ENCODE peak calls at places on chromosomes 11 and 22, in six cellular contexts. One of them, this sample, is unnamed.

GRCh38 chr11:23079382-23079813 is 219.1 kb upstream of the CCDC179 start:
- DNase-seq in stimulated activated CD4-positive, alpha-beta T cell treated with anti-CD3 and anti-CD28 coated beads, TNF-alpha, amount 100 ng/mL, for 48 hours: no peak
- DNase-seq in H9: no peak
- DNase-seq in foreskin melanocyte: peak; percentile 44
- DNase-seq in AG09309: no peak
- DNase-seq in HS-27A: peak; percentile 20
- DNase-seq in this sample: peak; percentile 26

GRCh38 chr11:62062223-62062861 is 61.5 kb upstream of the INCENP start:
- DNase-seq in H9: no peak
- DNase-seq in AG09309: no peak
- DNase-seq in HS-27A: no peak
- DNase-seq in foreskin melanocyte: no peak
- DNase-seq in stimulated activated CD4-positive, alpha-beta T cell treated with anti-CD3 and anti-CD28 coated beads, TNF-alpha, amount 100 ng/mL, for 48 hours: no peak
- DNase-seq in this sample: no peak

GRCh38 chr22:31044262-31044861 is 36.8 kb upstream of the SMTN start:
- DNase-seq in AG09309: no peak
- DNase-seq in foreskin melanocyte: no peak
- DNase-seq in HS-27A: no peak
- DNase-seq in stimulated activated CD4-positive, alpha-beta T cell treated with anti-CD3 and anti-CD28 coated beads, TNF-alpha, amount 100 ng/mL, for 48 hours: no peak
- DNase-seq in H9: peak; percentile 34
- DNase-seq in this sample: peak; percentile 37

GRCh38 chr22:39242809-39243442 is 1.9 kb downstream of the PDGFB start:
- DNase-seq in H9: peak; percentile 67
- DNase-seq in AG09309: no peak
- DNase-seq in stimulated activated CD4-positive, alpha-beta T cell treated with anti-CD3 and anti-CD28 coated beads, TNF-alpha, amount 100 ng/mL, for 48 hours: no peak
- DNase-seq in foreskin melanocyte: no peak
- DNase-seq in HS-27A: no peak
- DNase-seq in this sample: peak; percentile 73

GRCh38 chr11:66701432-66702240 is 23.9 kb upstream of the RBM4B start:
- DNase-seq in AG09309: no peak
- DNase-seq in H9: no peak
- DNase-seq in stimulated activated CD4-positive, alpha-beta T cell treated with anti-CD3 and anti-CD28 coated beads, TNF-alpha, amount 100 ng/mL, for 48 hours: no peak
- DNase-seq in foreskin melanocyte: no peak
- DNase-seq in HS-27A: no peak
- DNase-seq in this sample: no peak

GRCh38 chr11:5197538-5197937 is 2.9 kb downstream of the OR51V1 start:
- DNase-seq in H9: no peak
- DNase-seq in HS-27A: no peak
- DNase-seq in stimulated activated CD4-positive, alpha-beta T cell treated with anti-CD3 and anti-CD28 coated beads, TNF-alpha, amount 100 ng/mL, for 48 hours: no peak
- DNase-seq in foreskin melanocyte: no peak
- DNase-seq in AG09309: no peak
- DNase-seq in this sample: no peak

GRCh38 chr11:33944345-33944692 is 52.4 kb upstream of the LMO2 start:
- DNase-seq in H9: no peak
- DNase-seq in stimulated activated CD4-positive, alpha-beta T cell treated with anti-CD3 and anti-CD28 coated beads, TNF-alpha, amount 100 ng/mL, for 48 hours: no peak
- DNase-seq in foreskin melanocyte: no peak
- DNase-seq in AG09309: no peak
- DNase-seq in HS-27A: no peak
- DNase-seq in this sample: no peak

GRCh38 chr11:34907934-34908593 is 8.1 kb downstream of the APIP start:
- DNase-seq in foreskin melanocyte: no peak
- DNase-seq in AG09309: no peak
- DNase-seq in H9: no peak
- DNase-seq in HS-27A: no peak
- DNase-seq in stimulated activated CD4-positive, alpha-beta T cell treated with anti-CD3 and anti-CD28 coated beads, TNF-alpha, amount 100 ng/mL, for 48 hours: no peak
- DNase-seq in this sample: peak; percentile 35

GRCh38 chr11:3103076-3103475 is 45.9 kb upstream of the CARS1 start:
- DNase-seq in stimulated activated CD4-positive, alpha-beta T cell treated with anti-CD3 and anti-CD28 coated beads, TNF-alpha, amount 100 ng/mL, for 48 hours: no peak
- DNase-seq in AG09309: no peak
- DNase-seq in foreskin melanocyte: no peak
- DNase-seq in H9: no peak
- DNase-seq in HS-27A: no peak
- DNase-seq in this sample: no peak

GRCh38 chr11:44381261-44381660 is 71.3 kb upstream of the ALX4 start:
- DNase-seq in foreskin melanocyte: no peak
- DNase-seq in AG09309: no peak
- DNase-seq in H9: no peak
- DNase-seq in HS-27A: no peak
- DNase-seq in stimulated activated CD4-positive, alpha-beta T cell treated with anti-CD3 and anti-CD28 coated beads, TNF-alpha, amount 100 ng/mL, for 48 hours: no peak
- DNase-seq in this sample: no peak

GRCh38 chr22:20430101-20430640 is 7.5 kb downstream of the SCARF2 start:
- DNase-seq in AG09309: no peak
- DNase-seq in stimulated activated CD4-positive, alpha-beta T cell treated with anti-CD3 and anti-CD28 coated beads, TNF-alpha, amount 100 ng/mL, for 48 hours: no peak
- DNase-seq in H9: peak; percentile 29
- DNase-seq in foreskin melanocyte: no peak
- DNase-seq in HS-27A: no peak
- DNase-seq in this sample: peak; percentile 37

GRCh38 chr11:59172345-59173079 is 580 bp downstream of the DTX4 start:
- DNase-seq in HS-27A: no peak
- DNase-seq in AG09309: no peak
- DNase-seq in foreskin melanocyte: no peak
- DNase-seq in stimulated activated CD4-positive, alpha-beta T cell treated with anti-CD3 and anti-CD28 coated beads, TNF-alpha, amount 100 ng/mL, for 48 hours: no peak
- DNase-seq in H9: peak; percentile 66
- DNase-seq in this sample: peak; percentile 46

GRCh38 chr11:1860108-1860507 is 7.2 kb downstream of the LSP1 start:
- DNase-seq in stimulated activated CD4-positive, alpha-beta T cell treated with anti-CD3 and anti-CD28 coated beads, TNF-alpha, amount 100 ng/mL, for 48 hours: no peak
- DNase-seq in H9: no peak
- DNase-seq in AG09309: no peak
- DNase-seq in HS-27A: no peak
- DNase-seq in foreskin melanocyte: no peak
- DNase-seq in this sample: no peak

GRCh38 chr22:19814428-19814827 is 40.2 kb downstream of the GNB1L start:
- DNase-seq in AG09309: no peak
- DNase-seq in HS-27A: no peak
- DNase-seq in H9: no peak
- DNase-seq in stimulated activated CD4-positive, alpha-beta T cell treated with anti-CD3 and anti-CD28 coated beads, TNF-alpha, amount 100 ng/mL, for 48 hours: no peak
- DNase-seq in foreskin melanocyte: no peak
- DNase-seq in this sample: no peak

GRCh38 chr11:16000065-16000464 is 356.3 kb downstream of the SOX6 start:
- DNase-seq in H9: no peak
- DNase-seq in HS-27A: no peak
- DNase-seq in stimulated activated CD4-positive, alpha-beta T cell treated with anti-CD3 and anti-CD28 coated beads, TNF-alpha, amount 100 ng/mL, for 48 hours: no peak
- DNase-seq in foreskin melanocyte: no peak
- DNase-seq in AG09309: peak; percentile 16
- DNase-seq in this sample: no peak

GRCh38 chr11:6855971-6856542 is 6.8 kb upstream of the OR10A2 start:
- DNase-seq in HS-27A: peak; percentile 27
- DNase-seq in AG09309: peak; percentile 25
- DNase-seq in H9: no peak
- DNase-seq in foreskin melanocyte: no peak
- DNase-seq in stimulated activated CD4-positive, alpha-beta T cell treated with anti-CD3 and anti-CD28 coated beads, TNF-alpha, amount 100 ng/mL, for 48 hours: no peak
- DNase-seq in this sample: no peak

GRCh38 chr11:17145972-17146371 is 61.8 kb downstream of the PIK3C2A start:
- DNase-seq in HS-27A: no peak
- DNase-seq in H9: no peak
- DNase-seq in foreskin melanocyte: peak; percentile 43
- DNase-seq in stimulated activated CD4-positive, alpha-beta T cell treated with anti-CD3 and anti-CD28 coated beads, TNF-alpha, amount 100 ng/mL, for 48 hours: no peak
- DNase-seq in AG09309: no peak
- DNase-seq in this sample: no peak

GRCh38 chr11:116334596-116334995 is 438.2 kb downstream of the BUD13 start:
- DNase-seq in H9: peak; percentile 4
- DNase-seq in AG09309: no peak
- DNase-seq in foreskin melanocyte: no peak
- DNase-seq in stimulated activated CD4-positive, alpha-beta T cell treated with anti-CD3 and anti-CD28 coated beads, TNF-alpha, amount 100 ng/mL, for 48 hours: no peak
- DNase-seq in HS-27A: no peak
- DNase-seq in this sample: peak; percentile 18

GRCh38 chr22:46073683-46074504 is 76.4 kb upstream of the PPARA start:
- DNase-seq in AG09309: no peak
- DNase-seq in H9: no peak
- DNase-seq in foreskin melanocyte: no peak
- DNase-seq in HS-27A: peak; percentile 22
- DNase-seq in stimulated activated CD4-positive, alpha-beta T cell treated with anti-CD3 and anti-CD28 coated beads, TNF-alpha, amount 100 ng/mL, for 48 hours: no peak
- DNase-seq in this sample: peak; percentile 71

GRCh38 chr11:130478881-130479280 is 30.4 kb downstream of the ADAMTS15 start:
- DNase-seq in HS-27A: no peak
- DNase-seq in foreskin melanocyte: no peak
- DNase-seq in H9: no peak
- DNase-seq in AG09309: no peak
- DNase-seq in stimulated activated CD4-positive, alpha-beta T cell treated with anti-CD3 and anti-CD28 coated beads, TNF-alpha, amount 100 ng/mL, for 48 hours: no peak
- DNase-seq in this sample: no peak

GRCh38 chr11:41309111-41309522 is 150.3 kb downstream of the LRRC4C start:
- DNase-seq in stimulated activated CD4-positive, alpha-beta T cell treated with anti-CD3 and anti-CD28 coated beads, TNF-alpha, amount 100 ng/mL, for 48 hours: no peak
- DNase-seq in H9: no peak
- DNase-seq in AG09309: no peak
- DNase-seq in HS-27A: no peak
- DNase-seq in foreskin melanocyte: no peak
- DNase-seq in this sample: no peak

GRCh38 chr11:110486176-110486575 is 56.4 kb downstream of the FDX1 start:
- DNase-seq in H9: no peak
- DNase-seq in foreskin melanocyte: no peak
- DNase-seq in AG09309: no peak
- DNase-seq in HS-27A: no peak
- DNase-seq in stimulated activated CD4-positive, alpha-beta T cell treated with anti-CD3 and anti-CD28 coated beads, TNF-alpha, amount 100 ng/mL, for 48 hours: no peak
- DNase-seq in this sample: no peak

GRCh38 chr22:32042924-32043323 is at the start of gene SLC5A1:
- DNase-seq in HS-27A: no peak
- DNase-seq in foreskin melanocyte: no peak
- DNase-seq in stimulated activated CD4-positive, alpha-beta T cell treated with anti-CD3 and anti-CD28 coated beads, TNF-alpha, amount 100 ng/mL, for 48 hours: no peak
- DNase-seq in H9: peak; percentile 33
- DNase-seq in AG09309: no peak
- DNase-seq in this sample: peak; percentile 95